ENCODE peak calls at places on chromosomes 4 and X, in ten cellular contexts. One of them, this sample, is unnamed.

GRCh38 chr4:118270492-118270891 is 82.3 kb downstream of the PRSS12 start:
- DNase-seq in ACHN: peak; percentile 53
- DNase-seq in stimulated activated CD8-positive, alpha-beta memory T cell treated with anti-CD3 and anti-CD28 coated beads, Interleukin-2, amount 100 ng/mL, for 1 hour: no peak
- DNase-seq in hippocampal formation: no peak
- DNase-seq in fibroblast of the aortic adventitia: peak; percentile 77
- DNase-seq in GOT3: no peak
- DNase-seq in HTR-8/SVneo: peak; percentile 12
- DNase-seq in lung: no peak
- DNase-seq in NCI-H1105 treated with DMSO at 0.1 percent for 48 hours: peak; percentile 24
- DNase-seq in HL-60: no peak
- DNase-seq in this sample: peak; percentile 36

GRCh38 chrX:110536788-110537187 is 178.1 kb downstream of the RTL9 start:
- DNase-seq in stimulated activated CD8-positive, alpha-beta memory T cell treated with anti-CD3 and anti-CD28 coated beads, Interleukin-2, amount 100 ng/mL, for 1 hour: no peak
- DNase-seq in NCI-H1105 treated with DMSO at 0.1 percent for 48 hours: no peak
- DNase-seq in lung: no peak
- DNase-seq in ACHN: no peak
- DNase-seq in HTR-8/SVneo: no peak
- DNase-seq in HL-60: peak; percentile 6
- DNase-seq in hippocampal formation: no peak
- DNase-seq in GOT3: no peak
- DNase-seq in fibroblast of the aortic adventitia: no peak
- DNase-seq in this sample: no peak

GRCh38 chr4:41013746-41014145 is 200.6 kb downstream of the APBB2 start:
- DNase-seq in stimulated activated CD8-positive, alpha-beta memory T cell treated with anti-CD3 and anti-CD28 coated beads, Interleukin-2, amount 100 ng/mL, for 1 hour: no peak
- DNase-seq in NCI-H1105 treated with DMSO at 0.1 percent for 48 hours: no peak
- DNase-seq in HL-60: no peak
- DNase-seq in hippocampal formation: no peak
- DNase-seq in ACHN: no peak
- DNase-seq in GOT3: no peak
- DNase-seq in lung: no peak
- DNase-seq in HTR-8/SVneo: no peak
- DNase-seq in fibroblast of the aortic adventitia: peak; percentile 44
- DNase-seq in this sample: no peak

GRCh38 chr4:141962486-141962885 is 326.1 kb downstream of the IL15 start:
- DNase-seq in GOT3: no peak
- DNase-seq in ACHN: no peak
- DNase-seq in HL-60: no peak
- DNase-seq in lung: no peak
- DNase-seq in HTR-8/SVneo: no peak
- DNase-seq in stimulated activated CD8-positive, alpha-beta memory T cell treated with anti-CD3 and anti-CD28 coated beads, Interleukin-2, amount 100 ng/mL, for 1 hour: no peak
- DNase-seq in fibroblast of the aortic adventitia: no peak
- DNase-seq in NCI-H1105 treated with DMSO at 0.1 percent for 48 hours: no peak
- DNase-seq in hippocampal formation: no peak
- DNase-seq in this sample: no peak

GRCh38 chr4:42399393-42399792 is 2.1 kb downstream of the SHISA3 start:
- DNase-seq in NCI-H1105 treated with DMSO at 0.1 percent for 48 hours: no peak
- DNase-seq in HL-60: no peak
- DNase-seq in stimulated activated CD8-positive, alpha-beta memory T cell treated with anti-CD3 and anti-CD28 coated beads, Interleukin-2, amount 100 ng/mL, for 1 hour: no peak
- DNase-seq in HTR-8/SVneo: no peak
- DNase-seq in hippocampal formation: no peak
- DNase-seq in GOT3: no peak
- DNase-seq in ACHN: no peak
- DNase-seq in fibroblast of the aortic adventitia: no peak
- DNase-seq in lung: no peak
- DNase-seq in this sample: no peak

GRCh38 chrX:10755477-10756334 is 135.3 kb upstream of the MID1 start:
- DNase-seq in HL-60: no peak
- DNase-seq in lung: no peak
- DNase-seq in HTR-8/SVneo: peak; percentile 48
- DNase-seq in GOT3: no peak
- DNase-seq in NCI-H1105 treated with DMSO at 0.1 percent for 48 hours: no peak
- DNase-seq in ACHN: peak; percentile 86
- DNase-seq in fibroblast of the aortic adventitia: peak; percentile 86
- DNase-seq in stimulated activated CD8-positive, alpha-beta memory T cell treated with anti-CD3 and anti-CD28 coated beads, Interleukin-2, amount 100 ng/mL, for 1 hour: no peak
- DNase-seq in hippocampal formation: no peak
- DNase-seq in this sample: peak; percentile 5

GRCh38 chrX:649166-649565 is 18.6 kb downstream of the SHOX start:
- DNase-seq in NCI-H1105 treated with DMSO at 0.1 percent for 48 hours: no peak
- DNase-seq in HL-60: no peak
- DNase-seq in GOT3: no peak
- DNase-seq in ACHN: no peak
- DNase-seq in fibroblast of the aortic adventitia: no peak
- DNase-seq in hippocampal formation: no peak
- DNase-seq in lung: no peak
- DNase-seq in stimulated activated CD8-positive, alpha-beta memory T cell treated with anti-CD3 and anti-CD28 coated beads, Interleukin-2, amount 100 ng/mL, for 1 hour: no peak
- DNase-seq in HTR-8/SVneo: no peak
- DNase-seq in this sample: no peak

GRCh38 chr4:34939073-34939472 is 1305.2 kb downstream of the ARAP2 start:
- DNase-seq in HL-60: no peak
- DNase-seq in lung: no peak
- DNase-seq in ACHN: no peak
- DNase-seq in stimulated activated CD8-positive, alpha-beta memory T cell treated with anti-CD3 and anti-CD28 coated beads, Interleukin-2, amount 100 ng/mL, for 1 hour: no peak
- DNase-seq in hippocampal formation: no peak
- DNase-seq in NCI-H1105 treated with DMSO at 0.1 percent for 48 hours: no peak
- DNase-seq in HTR-8/SVneo: no peak
- DNase-seq in fibroblast of the aortic adventitia: no peak
- DNase-seq in GOT3: no peak
- DNase-seq in this sample: no peak

GRCh38 chr4:159384619-159385018 is 281.7 kb downstream of the RAPGEF2 start:
- DNase-seq in lung: no peak
- DNase-seq in NCI-H1105 treated with DMSO at 0.1 percent for 48 hours: no peak
- DNase-seq in hippocampal formation: no peak
- DNase-seq in fibroblast of the aortic adventitia: peak; percentile 32
- DNase-seq in HTR-8/SVneo: no peak
- DNase-seq in ACHN: no peak
- DNase-seq in stimulated activated CD8-positive, alpha-beta memory T cell treated with anti-CD3 and anti-CD28 coated beads, Interleukin-2, amount 100 ng/mL, for 1 hour: no peak
- DNase-seq in HL-60: no peak
- DNase-seq in GOT3: no peak
- DNase-seq in this sample: no peak

GRCh38 chr4:186203391-186203802 is 12.0 kb downstream of the CYP4V2 start:
- DNase-seq in lung: no peak
- DNase-seq in fibroblast of the aortic adventitia: no peak
- DNase-seq in GOT3: no peak
- DNase-seq in stimulated activated CD8-positive, alpha-beta memory T cell treated with anti-CD3 and anti-CD28 coated beads, Interleukin-2, amount 100 ng/mL, for 1 hour: no peak
- DNase-seq in hippocampal formation: no peak
- DNase-seq in NCI-H1105 treated with DMSO at 0.1 percent for 48 hours: no peak
- DNase-seq in HTR-8/SVneo: no peak
- DNase-seq in ACHN: no peak
- DNase-seq in HL-60: no peak
- DNase-seq in this sample: no peak

GRCh38 chr4:109589119-109589518 is 29.1 kb downstream of the MCUB start:
- DNase-seq in NCI-H1105 treated with DMSO at 0.1 percent for 48 hours: no peak
- DNase-seq in ACHN: no peak
- DNase-seq in HL-60: no peak
- DNase-seq in GOT3: no peak
- DNase-seq in hippocampal formation: no peak
- DNase-seq in stimulated activated CD8-positive, alpha-beta memory T cell treated with anti-CD3 and anti-CD28 coated beads, Interleukin-2, amount 100 ng/mL, for 1 hour: no peak
- DNase-seq in fibroblast of the aortic adventitia: no peak
- DNase-seq in lung: no peak
- DNase-seq in HTR-8/SVneo: no peak
- DNase-seq in this sample: no peak